ENCODE peak calls at places on chromosome 14, in seven cellular contexts. H is lower leg skin, Q is heart right ventricle, B is MM.1S, M is psoas muscle, G is BJ, X is cardiac fibroblast. J is an unnamed sample.

GRCh38 chr14:40164083-40164482 is 731.9 kb upstream of the FBXO33 start:
- DNase-seq in H (no peak), Q (no peak), B (no peak), M (no peak), G (no peak), X (no peak), J (no peak)

GRCh38 chr14:57879516-57879915 is 13.6 kb upstream of the SLC35F4 start:
- DNase-seq in H (no peak), Q (no peak), B (no peak), M (no peak), G (no peak), X (no peak), J (no peak)

GRCh38 chr14:102481371-102481770 is 28.2 kb downstream of the ANKRD9 start:
- DNase-seq in H (no peak), Q (no peak), B (no peak), M (no peak), G (no peak), X (no peak), J (no peak)

GRCh38 chr14:31414190-31414833 is 6.0 kb downstream of the HEATR5A start:
- DNase-seq in H (no peak), Q (no peak), B (no peak), M (no peak), G (no peak), X (peak; percentile 41), J (no peak)

GRCh38 chr14:47822326-47822725 is 146.9 kb upstream of the MDGA2 start:
- DNase-seq in H (no peak), Q (no peak), B (no peak), M (no peak), G (no peak), X (no peak), J (no peak)

GRCh38 chr14:22095845-22096510 is 422.4 kb upstream of the OR4E1 start:
- DNase-seq in H (no peak), Q (no peak), B (no peak), M (no peak), G (no peak), X (no peak), J (no peak)

GRCh38 chr14:96136361-96136760 is 68.3 kb upstream of the BDKRB2 start:
- DNase-seq in H (no peak), Q (no peak), B (no peak), M (no peak), G (no peak), X (peak; percentile 45), J (no peak)

GRCh38 chr14:94918896-94919295 is 149.0 kb upstream of the GSC start:
- DNase-seq in H (no peak), Q (no peak), B (no peak), M (no peak), G (no peak), X (no peak), J (no peak)

GRCh38 chr14:22555573-22556011 is 33.4 kb downstream of the DAD1 start:
- DNase-seq in H (no peak), Q (no peak), B (peak; percentile 26), M (no peak), G (no peak), X (peak; percentile 29), J (no peak)

GRCh38 chr14:77580964-77581505 is 35.4 kb downstream of the SPTLC2 start:
- DNase-seq in H (no peak), Q (no peak), B (peak; percentile 6), M (no peak), G (peak; percentile 26), X (peak; percentile 67), J (peak; percentile 57)

GRCh38 chr14:101110729-101111619 is 207.5 kb upstream of the RTL1 start:
- DNase-seq in H (peak; percentile 7), Q (no peak), B (no peak), M (peak; percentile 37), G (no peak), X (no peak), J (no peak)

GRCh38 chr14:104913413-104913812 is 11.3 kb upstream of the PLD4 start:
- DNase-seq in H (no peak), Q (no peak), B (no peak), M (no peak), G (no peak), X (no peak), J (no peak)

GRCh38 chr14:104893435-104894207 is 28.6 kb downstream of the CEP170B start:
- DNase-seq in H (no peak), Q (peak; percentile 8), B (peak; percentile 81), M (peak; percentile 51), G (no peak), X (no peak), J (no peak)

GRCh38 chr14:21061347-21061668 is 3.7 kb downstream of the RNASE8 start:
- DNase-seq in H (no peak), Q (no peak), B (no peak), M (no peak), G (no peak), X (no peak), J (no peak)

DNA sequence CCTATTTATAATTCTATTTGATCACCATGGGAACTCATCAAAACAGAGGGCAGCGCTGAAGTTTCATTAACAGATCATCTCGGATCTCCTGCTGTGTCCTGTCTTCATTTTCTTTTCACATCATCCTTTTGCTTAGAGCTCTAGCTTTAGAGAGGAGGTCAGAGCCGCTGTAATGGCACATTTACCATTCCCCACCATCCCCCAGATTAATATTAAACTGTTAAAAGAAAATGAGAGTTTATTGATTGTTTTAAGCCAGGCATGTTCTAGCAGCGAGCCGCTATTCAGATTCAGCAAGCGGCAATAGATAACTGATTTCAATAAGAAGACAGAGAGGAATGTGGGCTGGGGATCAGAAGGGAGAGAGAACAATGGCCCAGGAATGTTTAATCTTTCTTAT is 308.8 kb downstream of the EGLN3 start:
- DNase-seq in H (no peak), Q (no peak), B (no peak), M (no peak), G (no peak), X (no peak), J (no peak)
- H3K4me3 ChIP-seq in H (no peak overlapping the region), Q (no peak overlapping the region), B (no peak overlapping the region), M (no peak overlapping the region), G (no peak overlapping the region), X (no peak overlapping the region), J (no peak overlapping the region)

DNA sequence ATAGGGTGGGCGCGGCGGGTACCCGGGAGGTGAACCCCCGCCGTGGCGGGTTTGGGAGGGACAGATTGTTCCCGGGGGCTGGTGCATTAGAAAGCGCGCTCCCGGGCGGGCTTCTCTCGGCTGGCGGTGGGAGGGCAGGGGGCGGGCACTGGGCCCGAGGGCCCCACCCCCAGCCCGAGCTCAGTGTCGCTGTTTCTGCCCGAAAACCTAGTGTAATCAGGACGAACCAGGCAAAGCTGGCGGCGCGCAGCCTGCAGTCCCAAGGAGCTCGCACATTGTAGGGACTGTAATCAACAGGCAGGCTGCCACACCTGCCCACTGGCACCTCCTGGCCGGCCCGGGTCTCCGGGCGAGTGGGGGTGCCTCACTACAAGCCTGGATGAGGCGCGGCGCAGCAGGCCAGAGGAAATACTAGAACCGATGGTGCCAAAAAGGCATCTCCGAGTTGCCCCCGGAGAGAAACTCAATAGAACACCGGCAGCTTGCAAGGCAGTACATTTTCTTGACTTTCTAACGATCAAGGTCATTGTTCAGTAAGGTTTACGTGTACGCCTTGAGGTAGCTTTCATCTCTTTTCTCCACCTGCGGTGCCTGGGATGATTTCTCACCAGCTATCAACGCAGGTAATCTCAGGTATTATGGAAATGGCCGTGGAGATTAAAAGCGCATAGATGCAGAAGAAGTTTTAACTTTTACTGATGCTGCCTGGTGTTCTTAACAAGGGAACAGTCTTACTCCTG is 845 bp upstream of the SPTB start:
- DNase-seq in H (no peak), Q (peak; percentile 35), B (peak; percentile 70), M (peak; percentile 62), G (no peak), X (no peak), J (no peak)
- TF ChIP-seq CTCF in H (no peak), Q (no peak), B (no peak), M (no peak), G (no peak), X (no peak), J (no peak)

GRCh38 chr14:91372680-91373495 is 44.7 kb downstream of the CCDC88C start:
- DNase-seq in H (no peak), Q (no peak), B (peak; percentile 48), M (peak; percentile 39), G (no peak), X (no peak), J (no peak)
- H3K4me3 ChIP-seq in H (no peak overlapping the region), Q (no peak overlapping the region), B (peak overlapping the region; percentile 42), M (no peak overlapping the region), G (no peak overlapping the region), X (no peak overlapping the region), J (peak overlapping the region; percentile 18)

GRCh38 chr14:68676511-68676943 is 116.3 kb downstream of the ZFP36L1 start:
- DNase-seq in H (no peak), Q (no peak), B (no peak), M (no peak), G (no peak), X (no peak), J (no peak)
- TF ChIP-seq CTCF in H (no peak), Q (no peak), B (no peak), M (no peak), G (no peak), X (no peak), J (no peak)

J was measured in GM12864.